ENCODE peak calls at places on chromosomes 3 and 15, in eight cellular contexts. One of them, this sample, is unnamed.

GRCh38 chr3:195905970-195906864 is 2.1 kb downstream of the TNK2 start:
- DNase-seq in lower lobe of right lung: no peak
- DNase-seq in endodermal cell: no peak
- DNase-seq in T-helper 1 cell: peak
- DNase-seq in stimulated activated CD4-positive, alpha-beta T cell treated with anti-CD3 and anti-CD28 coated beads, Interleukin-2, amount 100 ng/mL, for 48 hours: no peak
- DNase-seq in left ventricle myocardium inferior: no peak
- DNase-seq in NCI-H1417: peak
- DNase-seq in activated CD8-positive, alpha-beta T cell treated with anti-CD3 and anti-CD28 coated beads for 36 hours: peak
- DNase-seq in this sample: no peak

GRCh38 chr15:31277335-31278055 is 49.1 kb upstream of the KLF13 start:
- DNase-seq in lower lobe of right lung: no peak
- DNase-seq in endodermal cell: no peak
- DNase-seq in T-helper 1 cell: no peak
- DNase-seq in stimulated activated CD4-positive, alpha-beta T cell treated with anti-CD3 and anti-CD28 coated beads, Interleukin-2, amount 100 ng/mL, for 48 hours: no peak
- DNase-seq in left ventricle myocardium inferior: no peak
- DNase-seq in NCI-H1417: no peak
- DNase-seq in activated CD8-positive, alpha-beta T cell treated with anti-CD3 and anti-CD28 coated beads for 36 hours: no peak
- DNase-seq in this sample: peak

GRCh38 chr3:42942693-42943092 is 36.4 kb upstream of the GASK1A start:
- DNase-seq in lower lobe of right lung: no peak
- DNase-seq in endodermal cell: no peak
- DNase-seq in T-helper 1 cell: no peak
- DNase-seq in stimulated activated CD4-positive, alpha-beta T cell treated with anti-CD3 and anti-CD28 coated beads, Interleukin-2, amount 100 ng/mL, for 48 hours: no peak
- DNase-seq in left ventricle myocardium inferior: no peak
- DNase-seq in NCI-H1417: no peak
- DNase-seq in activated CD8-positive, alpha-beta T cell treated with anti-CD3 and anti-CD28 coated beads for 36 hours: no peak
- DNase-seq in this sample: no peak

GRCh38 chr3:112416391-112417212 is 82.7 kb downstream of the BTLA start:
- DNase-seq in lower lobe of right lung: no peak
- DNase-seq in endodermal cell: no peak
- DNase-seq in T-helper 1 cell: no peak
- DNase-seq in stimulated activated CD4-positive, alpha-beta T cell treated with anti-CD3 and anti-CD28 coated beads, Interleukin-2, amount 100 ng/mL, for 48 hours: no peak
- DNase-seq in left ventricle myocardium inferior: no peak
- DNase-seq in NCI-H1417: no peak
- DNase-seq in activated CD8-positive, alpha-beta T cell treated with anti-CD3 and anti-CD28 coated beads for 36 hours: no peak
- DNase-seq in this sample: no peak

GRCh38 chr3:117746091-117746490 is 1036.5 kb downstream of the TUSC7 start:
- DNase-seq in lower lobe of right lung: no peak
- DNase-seq in endodermal cell: no peak
- DNase-seq in T-helper 1 cell: no peak
- DNase-seq in stimulated activated CD4-positive, alpha-beta T cell treated with anti-CD3 and anti-CD28 coated beads, Interleukin-2, amount 100 ng/mL, for 48 hours: no peak
- DNase-seq in left ventricle myocardium inferior: no peak
- DNase-seq in NCI-H1417: no peak
- DNase-seq in activated CD8-positive, alpha-beta T cell treated with anti-CD3 and anti-CD28 coated beads for 36 hours: no peak
- DNase-seq in this sample: peak

GRCh38 chr3:4981688-4982494 is 2.7 kb downstream of the BHLHE40 start:
- DNase-seq in lower lobe of right lung: no peak
- DNase-seq in endodermal cell: no peak
- DNase-seq in T-helper 1 cell: no peak
- DNase-seq in stimulated activated CD4-positive, alpha-beta T cell treated with anti-CD3 and anti-CD28 coated beads, Interleukin-2, amount 100 ng/mL, for 48 hours: no peak
- DNase-seq in left ventricle myocardium inferior: no peak
- DNase-seq in NCI-H1417: peak
- DNase-seq in activated CD8-positive, alpha-beta T cell treated with anti-CD3 and anti-CD28 coated beads for 36 hours: no peak
- DNase-seq in this sample: peak

GRCh38 chr3:117790256-117790987 is 1080.8 kb downstream of the TUSC7 start:
- DNase-seq in lower lobe of right lung: no peak
- DNase-seq in endodermal cell: peak
- DNase-seq in T-helper 1 cell: no peak
- DNase-seq in stimulated activated CD4-positive, alpha-beta T cell treated with anti-CD3 and anti-CD28 coated beads, Interleukin-2, amount 100 ng/mL, for 48 hours: no peak
- DNase-seq in left ventricle myocardium inferior: no peak
- DNase-seq in NCI-H1417: no peak
- DNase-seq in activated CD8-positive, alpha-beta T cell treated with anti-CD3 and anti-CD28 coated beads for 36 hours: no peak
- DNase-seq in this sample: peak

GRCh38 chr3:17231537-17232261 is 346.9 kb downstream of the PLCL2 start:
- DNase-seq in lower lobe of right lung: no peak
- DNase-seq in endodermal cell: no peak
- DNase-seq in T-helper 1 cell: no peak
- DNase-seq in stimulated activated CD4-positive, alpha-beta T cell treated with anti-CD3 and anti-CD28 coated beads, Interleukin-2, amount 100 ng/mL, for 48 hours: no peak
- DNase-seq in left ventricle myocardium inferior: no peak
- DNase-seq in NCI-H1417: peak
- DNase-seq in activated CD8-positive, alpha-beta T cell treated with anti-CD3 and anti-CD28 coated beads for 36 hours: no peak
- DNase-seq in this sample: no peak

This sample was measured in Ammon's horn.